ENCODE peak calls at places on chromosomes 12 and 14, in five cellular contexts. H is anterior cingulate cortex, I is NCI-H446, S is omental fat pad, Y is EL. L is an unnamed sample.

GRCh38 chr14:82710257-82710841 is 1176.7 kb upstream of the SEL1L start:
- DNase-seq in Y (peak), S (peak), H (no peak), I (no peak), L (no peak)

GRCh38 chr14:68459480-68460136 is 333.3 kb downstream of the ZFP36L1 start:
- DNase-seq in S (no peak), I (no peak), H (no peak), Y (no peak), L (no peak)

GRCh38 chr12:98058838-98059237 is 456.6 kb upstream of the TMPO start:
- DNase-seq in Y (no peak), S (no peak), I (peak), H (no peak), L (no peak)

GRCh38 chr14:61281186-61281676 is at the start of gene TMEM30B:
- DNase-seq in S (no peak), H (no peak), I (no peak), Y (no peak), L (no peak)

GRCh38 chr12:106994579-106995220 is 7.8 kb upstream of the MTERF2 start:
- DNase-seq in Y (peak), I (no peak), H (peak), S (no peak), L (no peak)

GRCh38 chr14:48963231-48963630 is 622.9 kb downstream of the RPS29 start:
- DNase-seq in S (no peak), Y (no peak), I (no peak), H (no peak), L (no peak)

GRCh38 chr12:124828264-124829007 is 35.2 kb downstream of the SCARB1 start:
- DNase-seq in H (no peak), Y (peak), I (no peak), S (no peak), L (no peak)

GRCh38 chr14:60649815-60650381 is 621 bp upstream of the SIX1 start:
- DNase-seq in I (no peak), S (no peak), H (no peak), Y (peak), L (no peak)

GRCh38 chr12:12882288-12882687 is 9.1 kb upstream of the GPRC5A start:
- DNase-seq in Y (no peak), H (no peak), S (no peak), I (no peak), L (no peak)

GRCh38 chr12:51082561-51083139 is 746 bp downstream of the CSRNP2 start:
- DNase-seq in H (no peak), I (no peak), S (no peak), Y (peak), L (peak)

GRCh38 chr12:68495666-68496065 is 115.0 kb upstream of the RAP1B start:
- DNase-seq in I (no peak), Y (peak), H (no peak), S (no peak), L (no peak)

GRCh38 chr12:41174602-41175001 is 13.5 kb upstream of the PDZRN4 start:
- DNase-seq in H (no peak), I (no peak), S (no peak), Y (no peak), L (no peak)

GRCh38 chr12:121144416-121144914 is 11.8 kb downstream of the P2RX7 start:
- DNase-seq in H (no peak), S (no peak), Y (peak), I (no peak), L (no peak)

GRCh38 chr12:130989391-130989790 is 35.7 kb downstream of the ADGRD1 start:
- DNase-seq in S (no peak), I (no peak), Y (no peak), H (no peak), L (no peak)

GRCh38 chr14:55807059-55807499 is 227.1 kb downstream of the KTN1 start:
- DNase-seq in Y (peak), I (no peak), S (peak), H (no peak), L (no peak)

GRCh38 chr12:51171884-51172514 is 936 bp downstream of the TFCP2 start:
- DNase-seq in I (no peak), Y (peak), S (no peak), H (no peak), L (no peak)

GRCh38 chr12:132955094-132955932 is 793 bp downstream of the ZNF605 start:
- DNase-seq in I (no peak), S (no peak), Y (peak), H (peak), L (peak)

GRCh38 chr14:63901434-63902085 is 48.8 kb downstream of the SYNE2 start:
- DNase-seq in S (no peak), I (no peak), Y (peak), H (no peak), L (no peak)

GRCh38 chr12:17097674-17098073 is 491.7 kb upstream of the LMO3 start:
- DNase-seq in Y (no peak), I (no peak), S (no peak), H (no peak), L (peak)

GRCh38 chr12:26614217-26614616 is 218.8 kb downstream of the ITPR2 start:
- DNase-seq in Y (peak), S (no peak), H (no peak), I (no peak), L (no peak)

GRCh38 chr14:28765907-28766504 is 581 bp upstream of the FOXG1 start:
- DNase-seq in Y (no peak), I (peak), S (no peak), H (peak), L (no peak)

GRCh38 chr12:95554532-95555071 is 3.3 kb upstream of the USP44 start:
- DNase-seq in S (no peak), Y (no peak), H (no peak), I (no peak), L (no peak)

GRCh38 chr12:111444706-111445310 is 39.1 kb downstream of the SH2B3 start:
- DNase-seq in I (no peak), Y (no peak), S (no peak), H (peak), L (no peak)

GRCh38 chr14:103915616-103916015 is 12.6 kb upstream of the TDRD9 start:
- DNase-seq in I (no peak), S (no peak), H (no peak), Y (no peak), L (no peak)

GRCh38 chr12:84994436-84994835 is 41.6 kb downstream of the TSPAN19 start:
- DNase-seq in S (no peak), H (no peak), I (no peak), Y (no peak), L (no peak)

GRCh38 chr12:98709022-98709421 is 63.9 kb downstream of the APAF1 start:
- DNase-seq in Y (no peak), H (no peak), I (no peak), S (no peak), L (no peak)

GRCh38 chr12:26100966-26101744 is 23.7 kb downstream of the BHLHE41 start:
- DNase-seq in Y (no peak), I (no peak), S (no peak), H (no peak), L (no peak)

GRCh38 chr14:91264151-91265150 is 19.9 kb upstream of the GPR68 start:
- DNase-seq in H (no peak), S (no peak), Y (no peak), I (no peak), L (no peak)

GRCh38 chr12:65522956-65523857 is 244.7 kb downstream of the MSRB3 start:
- DNase-seq in I (no peak), S (no peak), Y (peak), H (no peak), L (no peak)

GRCh38 chr12:59070534-59070933 is 150.2 kb upstream of the LRIG3 start:
- DNase-seq in I (no peak), Y (peak), S (no peak), H (no peak), L (no peak)

GRCh38 chr14:99075061-99075460 is 196.9 kb downstream of the BCL11B start:
- DNase-seq in I (no peak), Y (no peak), S (no peak), H (no peak), L (no peak)

GRCh38 chr14:51211149-51211548 is 28.9 kb upstream of the TMX1 start:
- DNase-seq in Y (no peak), I (peak), H (no peak), S (no peak), L (no peak)

GRCh38 chr14:69812725-69813124 is 15.7 kb upstream of the SLC10A1 start:
- DNase-seq in Y (no peak), I (no peak), H (no peak), S (no peak), L (no peak)

GRCh38 chr14:38737657-38738056 is 365.4 kb downstream of the SEC23A start:
- DNase-seq in I (no peak), H (no peak), Y (no peak), S (no peak), L (no peak)

GRCh38 chr12:55926738-55927587 is 731 bp downstream of the PYM1 start:
- DNase-seq in I (peak), H (peak), S (peak), Y (peak), L (peak)

GRCh38 chr12:116879509-116880212 is 1.6 kb downstream of the HRK start:
- DNase-seq in I (no peak), Y (no peak), H (peak), S (no peak), L (no peak)

GRCh38 chr12:113302925-113303640 is 31.8 kb downstream of the SLC8B1 start:
- DNase-seq in S (no peak), Y (no peak), I (no peak), H (no peak), L (no peak)

GRCh38 chr14:39265032-39265431 is 31.3 kb downstream of the MIA2 start:
- DNase-seq in Y (peak), S (no peak), H (no peak), I (no peak), L (no peak)